ENCODE peak calls at places on chromosomes 6 and 20, in eight cellular contexts. C, J, O, D, A, U, W and V are unnamed samples.
A peak's percentile ranks its signal among the peaks of the same experiment; 100 is the strongest.

GRCh38 chr20:10898555-10898954 is 224.8 kb upstream of the JAG1 start:
- DNase-seq in C (no peak), U (no peak), J (no peak), W (no peak), O (no peak), A (no peak), D (no peak), V (no peak)

GRCh38 chr20:35942243-35942642 is 12.1 kb downstream of the SCAND1 start:
- DNase-seq in J (no peak), D (no peak), O (no peak), A (no peak), U (no peak), W (no peak), C (no peak), V (no peak)

GRCh38 chr20:62377615-62378085 is 9.3 kb upstream of the RPS21 start:
- DNase-seq in J (no peak), W (peak; percentile 59), A (no peak), U (no peak), D (no peak), C (peak; percentile 67), O (no peak), V (no peak)

GRCh38 chr6:18820725-18821124 is 433.6 kb downstream of the RNF144B start:
- DNase-seq in O (no peak), D (no peak), W (no peak), A (no peak), J (no peak), C (no peak), U (no peak), V (no peak)

GRCh38 chr20:62743777-62744317 is 35.2 kb downstream of the NTSR1 start:
- DNase-seq in O (no peak), J (peak; percentile 30), U (no peak), A (no peak), C (no peak), W (peak; percentile 5), D (no peak), V (no peak)

GRCh38 chr6:26660096-26660425 is 515 bp upstream of the ZNF322 start:
- DNase-seq in U (no peak), C (no peak), A (no peak), W (no peak), J (no peak), O (no peak), D (no peak), V (no peak)

GRCh38 chr20:43650997-43651525 is 15.9 kb upstream of the MYBL2 start:
- DNase-seq in U (no peak), C (no peak), D (no peak), O (no peak), J (no peak), A (no peak), W (no peak), V (no peak)

GRCh38 chr6:52666523-52666922 is 4.4 kb upstream of the TMEM14A start:
- DNase-seq in W (no peak), A (no peak), D (no peak), C (no peak), U (no peak), J (no peak), O (no peak), V (no peak)

GRCh38 chr6:158467923-158468322 is 92.0 kb upstream of the TMEM181 start:
- DNase-seq in U (no peak), C (no peak), O (no peak), D (no peak), W (no peak), A (no peak), J (no peak), V (no peak)

GRCh38 chr6:2416128-2416712 is 170.8 kb upstream of the GMDS start:
- DNase-seq in O (no peak), U (no peak), W (no peak), J (no peak), D (no peak), C (no peak), A (no peak), V (no peak)

GRCh38 chr6:158185729-158186456 is 17.7 kb downstream of the GTF2H5 start:
- DNase-seq in A (no peak), J (no peak), O (no peak), D (no peak), W (no peak), C (no peak), U (no peak), V (no peak)

GRCh38 chr6:111118816-111119215 is 31.5 kb downstream of the SLC16A10 start:
- DNase-seq in O (no peak), J (no peak), D (no peak), W (no peak), A (no peak), C (no peak), U (no peak), V (no peak)

GRCh38 chr6:39007575-39007974 is 41.0 kb upstream of the GLP1R start:
- DNase-seq in A (no peak), D (no peak), O (no peak), J (no peak), W (no peak), U (no peak), C (no peak), V (no peak)

GRCh38 chr6:82980086-82980485 is 85.6 kb downstream of the UBE3D start:
- DNase-seq in J (no peak), C (no peak), D (no peak), W (no peak), U (no peak), O (peak; percentile 70), A (no peak), V (no peak)

GRCh38 chr6:36349240-36349639 is 12.6 kb upstream of the BNIP5 start:
- DNase-seq in A (no peak), D (no peak), J (no peak), O (no peak), C (no peak), W (no peak), U (no peak), V (no peak)

GRCh38 chr6:166360243-166361079 is 18.1 kb upstream of the SFT2D1 start:
- DNase-seq in U (no peak), A (no peak), O (no peak), C (no peak), W (no peak), J (no peak), D (no peak), V (peak; percentile 65)

GRCh38 chr20:31684153-31685003 is 38.3 kb downstream of the BCL2L1 start:
- DNase-seq in W (no peak), D (no peak), C (no peak), A (no peak), J (no peak), O (no peak), U (no peak), V (no peak)

GRCh38 chr20:59482581-59483187 is 121.7 kb upstream of the PHACTR3 start:
- DNase-seq in W (no peak), O (no peak), J (no peak), D (no peak), A (no peak), U (no peak), C (no peak), V (no peak)

GRCh38 chr6:10720229-10720959 is 2.5 kb upstream of the TMEM14C start:
- DNase-seq in U (no peak), J (peak; percentile 74), D (no peak), O (no peak), W (peak; percentile 61), A (no peak), C (peak; percentile 69), V (peak; percentile 64)

GRCh38 chr6:7691675-7692452 is 34.0 kb upstream of the BMP6 start:
- DNase-seq in O (no peak), W (no peak), C (no peak), A (no peak), U (no peak), J (no peak), D (no peak), V (no peak)

GRCh38 chr6:3309391-3310050 is 50.8 kb downstream of the PSMG4 start:
- DNase-seq in A (no peak), D (no peak), U (no peak), J (no peak), O (no peak), W (no peak), C (no peak), V (peak; percentile 30)

GRCh38 chr6:106069478-106069877 is 16.7 kb upstream of the PRDM1 start:
- DNase-seq in A (no peak), W (no peak), J (no peak), C (no peak), O (peak; percentile 69), U (no peak), D (no peak), V (no peak)

GRCh38 chr6:50952092-50952932 is 133.6 kb downstream of the TFAP2B start:
- DNase-seq in U (no peak), A (no peak), J (no peak), O (no peak), D (no peak), W (no peak), C (no peak), V (no peak)

GRCh38 chr20:59025511-59025910 is 6.3 kb downstream of the TUBB1 start:
- DNase-seq in O (no peak), J (no peak), U (no peak), C (no peak), D (no peak), W (no peak), A (no peak), V (no peak)

GRCh38 chr20:44646023-44646640 is 5.4 kb downstream of the ADA start:
- DNase-seq in W (no peak), U (no peak), J (no peak), D (no peak), C (no peak), O (no peak), A (no peak), V (no peak)

GRCh38 chr6:167932468-167933276 is 64.8 kb upstream of the KIF25 start:
- DNase-seq in U (no peak), D (no peak), O (peak; percentile 15), W (no peak), J (no peak), A (no peak), C (no peak), V (no peak)

GRCh38 chr20:33765592-33765991 is 33.8 kb downstream of the ZNF341 start:
- DNase-seq in D (no peak), W (no peak), O (no peak), A (no peak), J (no peak), U (no peak), C (no peak), V (no peak)

GRCh38 chr20:37239026-37239451 is 22.6 kb downstream of the GHRH start:
- DNase-seq in U (no peak), D (no peak), W (no peak), O (no peak), A (no peak), J (no peak), C (no peak), V (no peak)

GRCh38 chr6:119310486-119311036 is 39.0 kb downstream of the MAN1A1 start:
- DNase-seq in O (no peak), U (no peak), D (peak; percentile 16), C (no peak), W (no peak), J (no peak), A (no peak), V (no peak)

GRCh38 chr20:10218536-10219451 is at the start of gene SNAP25:
- DNase-seq in W (no peak), D (peak; percentile 90), A (peak; percentile 56), O (peak; percentile 77), J (no peak), C (no peak), U (peak; percentile 23), V (no peak)

GRCh38 chr20:62021794-62022419 is 43.8 kb downstream of the TAF4 start:
- DNase-seq in D (no peak), C (no peak), U (no peak), O (no peak), W (no peak), A (no peak), J (peak; percentile 18), V (no peak)

GRCh38 chr20:60115452-60115851 is 157.2 kb downstream of the CDH26 start:
- DNase-seq in A (no peak), D (no peak), W (no peak), U (peak; percentile 32), O (no peak), J (no peak), C (no peak), V (no peak)

GRCh38 chr6:152700427-152700826 is 2.7 kb downstream of the MYCT1 start:
- DNase-seq in J (no peak), W (no peak), D (no peak), C (no peak), A (no peak), O (no peak), U (no peak), V (no peak)

GRCh38 chr6:154307696-154308425 is 48.7 kb downstream of the IPCEF1 start:
- DNase-seq in U (no peak), D (no peak), C (no peak), J (no peak), O (no peak), W (no peak), A (no peak), V (no peak)